ENCODE peak calls at places on chromosome 9, in eight cellular contexts. R is HCT116; X is activated naive CD8-positive, alpha-beta T cell treated with anti-CD3 and anti-CD28 coated beads for 36 hours; F is cardiac muscle cell; N is AG10803; L is KBM-7; U is HCEC 1CT; Z is uterus. K is an unnamed sample.

GRCh38 chr9:88256216-88256615 is 117.9 kb upstream of the SPATA31C2 start:
- DNase-seq in R (no peak), X (no peak), F (no peak), N (no peak), L (no peak), U (no peak), Z (no peak), K (no peak)

GRCh38 chr9:68793605-68794343 is 88.7 kb downstream of the PIP5K1B start:
- DNase-seq in R (no peak), X (no peak), F (no peak), N (no peak), L (no peak), U (no peak), Z (no peak), K (no peak)

GRCh38 chr9:109726122-109726521 is 53.9 kb upstream of the PALM2AKAP2 start:
- DNase-seq in R (no peak), X (no peak), F (no peak), N (no peak), L (no peak), U (no peak), Z (no peak), K (no peak)

GRCh38 chr9:1429328-1429727 is 379.2 kb downstream of the DMRT2 start:
- DNase-seq in R (no peak), X (no peak), F (peak), N (peak), L (no peak), U (no peak), Z (no peak), K (no peak)

GRCh38 chr9:100813871-100814270 is 214.7 kb upstream of the PLPPR1 start:
- DNase-seq in R (no peak), X (no peak), F (no peak), N (no peak), L (no peak), U (no peak), Z (no peak), K (no peak)

GRCh38 chr9:113641100-113641885 is 177.8 kb downstream of the RGS3 start:
- DNase-seq in R (no peak), X (no peak), F (no peak), N (no peak), L (no peak), U (no peak), Z (no peak), K (no peak)

GRCh38 chr9:22084336-22085035 is 75.4 kb upstream of the CDKN2B start:
- DNase-seq in R (peak), X (no peak), F (no peak), N (peak), L (peak), U (peak), Z (no peak), K (no peak)

GRCh38 chr9:136143215-136144001 is 24.7 kb upstream of the TMEM250 start:
- DNase-seq in R (no peak), X (no peak), F (peak), N (no peak), L (peak), U (peak), Z (no peak), K (no peak)

GRCh38 chr9:121972501-121972981 is 120.6 kb downstream of the TTLL11 start:
- DNase-seq in R (peak), X (no peak), F (no peak), N (peak), L (no peak), U (peak), Z (no peak), K (no peak)

GRCh38 chr9:93043122-93043521 is 15.4 kb upstream of the SUSD3 start:
- DNase-seq in R (no peak), X (no peak), F (no peak), N (no peak), L (peak), U (no peak), Z (no peak), K (no peak)

GRCh38 chr9:134058716-134059115 is 9.1 kb downstream of the BRD3 start:
- DNase-seq in R (no peak), X (no peak), F (no peak), N (peak), L (no peak), U (peak), Z (peak), K (no peak)

GRCh38 chr9:107621436-107621835 is 131.9 kb upstream of the KLF4 start:
- DNase-seq in R (no peak), X (no peak), F (no peak), N (no peak), L (no peak), U (no peak), Z (no peak), K (no peak)

GRCh38 chr9:2132484-2133082 is 117.4 kb downstream of the SMARCA2 start:
- DNase-seq in R (peak), X (no peak), F (peak), N (peak), L (peak), U (peak), Z (no peak), K (no peak)

GRCh38 chr9:105290401-105290800 is 46.0 kb downstream of the SLC44A1 start:
- DNase-seq in R (no peak), X (no peak), F (no peak), N (peak), L (no peak), U (no peak), Z (no peak), K (no peak)

GRCh38 chr9:99778308-99778707 is 43.4 kb upstream of the NR4A3 start:
- DNase-seq in R (peak), X (peak), F (no peak), N (peak), L (no peak), U (peak), Z (no peak), K (no peak)

GRCh38 chr9:32899181-32899580 is 102.2 kb downstream of the APTX start:
- DNase-seq in R (no peak), X (no peak), F (no peak), N (peak), L (peak), U (peak), Z (no peak), K (no peak)

GRCh38 chr9:92245005-92245797 is 48.3 kb downstream of the IARS1 start:
- DNase-seq in R (no peak), X (no peak), F (no peak), N (peak), L (no peak), U (peak), Z (no peak), K (no peak)

GRCh38 chr9:37913480-37914153 is 9.7 kb upstream of the SLC25A51 start:
- DNase-seq in R (peak), X (peak), F (peak), N (peak), L (peak), U (peak), Z (peak), K (peak)

GRCh38 chr9:131434673-131435072 is 40.8 kb downstream of the PRRC2B start:
- DNase-seq in R (no peak), X (no peak), F (no peak), N (no peak), L (no peak), U (no peak), Z (no peak), K (no peak)

GRCh38 chr9:5786370-5787127 is 46.4 kb downstream of the ERMP1 start:
- DNase-seq in R (no peak), X (no peak), F (no peak), N (no peak), L (no peak), U (no peak), Z (no peak), K (no peak)

GRCh38 chr9:105117111-105117682 is 127.3 kb upstream of the SLC44A1 start:
- DNase-seq in R (no peak), X (no peak), F (no peak), N (no peak), L (no peak), U (no peak), Z (no peak), K (no peak)

GRCh38 chr9:113589890-113590289 is 126.4 kb downstream of the RGS3 start:
- DNase-seq in R (no peak), X (no peak), F (no peak), N (peak), L (peak), U (peak), Z (no peak), K (no peak)

GRCh38 chr9:4855861-4856260 is 63.1 kb downstream of the RCL1 start:
- DNase-seq in R (no peak), X (no peak), F (no peak), N (peak), L (no peak), U (peak), Z (no peak), K (no peak)

GRCh38 chr9:96164268-96164683 is 137.7 kb downstream of the HSD17B3 start:
- DNase-seq in R (no peak), X (no peak), F (no peak), N (no peak), L (no peak), U (no peak), Z (no peak), K (no peak)

GRCh38 chr9:130732793-130733221 is 39.2 kb downstream of the EXOSC2 start:
- DNase-seq in R (no peak), X (no peak), F (no peak), N (no peak), L (peak), U (no peak), Z (no peak), K (no peak)

GRCh38 chr9:135661801-135662560 is 1.1 kb upstream of the LCN9 start:
- DNase-seq in R (no peak), X (no peak), F (peak), N (no peak), L (no peak), U (no peak), Z (no peak), K (no peak)

GRCh38 chr9:5500441-5501235 is 9.7 kb upstream of the PDCD1LG2 start:
- DNase-seq in R (no peak), X (no peak), F (no peak), N (peak), L (peak), U (no peak), Z (peak), K (no peak)

GRCh38 chr9:137454506-137455360 is 4.4 kb downstream of the NSMF start:
- DNase-seq in R (no peak), X (no peak), F (peak), N (peak), L (no peak), U (no peak), Z (peak), K (no peak)

GRCh38 chr9:131969469-131969989 is 110.1 kb downstream of the MED27 start:
- DNase-seq in R (no peak), X (no peak), F (no peak), N (no peak), L (no peak), U (no peak), Z (no peak), K (no peak)

GRCh38 chr9:110351009-110351467 is 13.4 kb upstream of the TXNDC8 start:
- DNase-seq in R (peak), X (no peak), F (no peak), N (peak), L (no peak), U (peak), Z (no peak), K (no peak)

GRCh38 chr9:129177443-129177790 is 644 bp downstream of the IER5L start:
- DNase-seq in R (no peak), X (peak), F (peak), N (no peak), L (no peak), U (no peak), Z (no peak), K (peak)

GRCh38 chr9:130921483-130921806 is 17.6 kb downstream of the FIBCD1 start:
- DNase-seq in R (no peak), X (no peak), F (no peak), N (no peak), L (no peak), U (no peak), Z (no peak), K (no peak)